ENCODE peak calls at places on chromosomes 4 and X, in eight cellular contexts. B, K, F, L, Y, S, C and E are unnamed samples.

GRCh38 chr4:181870326-181870725 is 372.9 kb upstream of the TENM3 start:
- DNase-seq in K (no peak), L (no peak), S (no peak), F (peak; percentile 41), B (peak; percentile 44), Y (no peak), C (peak; percentile 3), E (no peak)

GRCh38 chr4:101191302-101192098 is 155.8 kb downstream of the PPP3CA start:
- DNase-seq in Y (peak; percentile 92), S (peak; percentile 91), K (no peak), F (peak; percentile 68), C (peak; percentile 87), B (peak; percentile 50), L (no peak), E (no peak)

GRCh38 chrX:97628807-97629596 is 745.3 kb downstream of the RPA4 start:
- DNase-seq in S (no peak), C (no peak), L (no peak), B (no peak), F (no peak), Y (no peak), K (no peak), E (no peak)

GRCh38 chr4:181077416-181077815 is 1165.8 kb upstream of the TENM3 start:
- DNase-seq in F (no peak), L (no peak), S (no peak), Y (no peak), C (no peak), K (no peak), B (no peak), E (no peak)

GRCh38 chr4:15655223-15656037 is at the start of gene FBXL5:
- DNase-seq in S (peak; percentile 78), F (peak; percentile 85), C (peak; percentile 95), K (peak; percentile 76), Y (peak; percentile 87), L (peak; percentile 96), B (no peak), E (no peak)

GRCh38 chr4:173257732-173258717 is 76.1 kb downstream of the HMGB2 start:
- DNase-seq in K (peak; percentile 67), C (peak; percentile 83), L (peak; percentile 44), F (peak; percentile 64), Y (peak; percentile 71), B (no peak), S (peak; percentile 33), E (no peak)

GRCh38 chrX:3299626-3300025 is 46.8 kb downstream of the MXRA5 start:
- DNase-seq in L (no peak), K (no peak), B (no peak), S (no peak), C (peak; percentile 65), Y (no peak), F (no peak), E (peak; percentile 8)

GRCh38 chrX:121733514-121733913 is 686.1 kb downstream of the GLUD2 start:
- DNase-seq in F (peak; percentile 39), L (no peak), K (no peak), S (no peak), C (peak; percentile 36), Y (no peak), B (no peak), E (no peak)

GRCh38 chr4:120209706-120210105 is 143.1 kb upstream of the MAD2L1 start:
- DNase-seq in F (no peak), C (no peak), S (no peak), L (no peak), K (no peak), B (no peak), Y (no peak), E (no peak)

GRCh38 chr4:55729306-55730142 is 90.1 kb upstream of the EXOC1L start:
- DNase-seq in C (no peak), Y (no peak), K (no peak), S (no peak), B (no peak), F (no peak), L (no peak), E (no peak)

GRCh38 chr4:88938138-88938537 is 118.8 kb downstream of the FAM13A start:
- DNase-seq in C (peak; percentile 96), K (no peak), L (no peak), S (peak; percentile 91), Y (peak; percentile 91), B (peak; percentile 91), F (peak; percentile 87), E (peak; percentile 87)

GRCh38 chrX:13607996-13608365 is 38.6 kb downstream of the EGFL6 start:
- DNase-seq in L (no peak), B (no peak), K (no peak), S (no peak), C (no peak), Y (no peak), F (no peak), E (no peak)

GRCh38 chr4:5366421-5366820 is 315.1 kb downstream of the STK32B start:
- DNase-seq in C (no peak), L (no peak), K (no peak), S (no peak), B (peak; percentile 10), Y (peak; percentile 82), F (peak; percentile 90), E (no peak)

GRCh38 chr4:97786306-97786920 is 356.9 kb downstream of the STPG2 start:
- DNase-seq in C (no peak), Y (no peak), F (no peak), L (no peak), B (no peak), K (no peak), S (no peak), E (no peak)

GRCh38 chr4:122679317-122679716 is 53.2 kb upstream of the BBS12 start:
- DNase-seq in Y (no peak), C (no peak), F (no peak), K (no peak), S (no peak), B (no peak), L (no peak), E (no peak)

GRCh38 chr4:105859233-105859632 is 36.0 kb upstream of the NPNT start:
- DNase-seq in F (peak; percentile 62), S (peak; percentile 50), B (peak; percentile 29), C (peak; percentile 68), Y (peak; percentile 87), L (peak; percentile 23), K (no peak), E (peak; percentile 56)

GRCh38 chr4:77852892-77853495 is 9.6 kb upstream of the MRPL1 start:
- DNase-seq in S (no peak), K (peak; percentile 83), C (no peak), L (peak; percentile 42), B (no peak), F (no peak), Y (no peak), E (no peak)

GRCh38 chr4:6689506-6689960 is 4.1 kb upstream of the S100P start:
- DNase-seq in Y (no peak), F (no peak), S (no peak), L (no peak), B (no peak), C (no peak), K (no peak), E (no peak)

GRCh38 chr4:109072595-109072994 is 229.9 kb downstream of the COL25A1 start:
- DNase-seq in F (peak; percentile 71), L (no peak), C (peak; percentile 93), Y (peak; percentile 86), B (peak; percentile 62), S (peak; percentile 78), K (no peak), E (no peak)

GRCh38 chr4:137203601-137204000 is 328.7 kb downstream of the PCDH18 start:
- DNase-seq in L (no peak), C (peak; percentile 94), K (no peak), S (peak; percentile 83), B (peak; percentile 61), F (peak; percentile 24), Y (no peak), E (peak; percentile 65)

GRCh38 chr4:79987401-79987800 is 85.6 kb downstream of the ANTXR2 start:
- DNase-seq in K (no peak), F (no peak), C (peak; percentile 9), Y (no peak), B (no peak), L (no peak), S (no peak), E (no peak)

GRCh38 chr4:10893417-10893816 is 208.8 kb upstream of the CLNK start:
- DNase-seq in C (peak; percentile 1), K (no peak), S (no peak), F (no peak), Y (peak; percentile 3), L (peak; percentile 12), B (no peak), E (no peak)

GRCh38 chrX:49206543-49206942 is 6.5 kb upstream of the SYP start:
- DNase-seq in L (no peak), B (no peak), S (no peak), Y (no peak), K (no peak), F (no peak), C (no peak), E (no peak)

GRCh38 chrX:106734827-106735226 is 8.3 kb downstream of the RNF128 start:
- DNase-seq in C (no peak), S (no peak), L (no peak), F (no peak), K (no peak), B (no peak), Y (no peak), E (no peak)

GRCh38 chr4:152106113-152106763 is 345.4 kb upstream of the GATB start:
- DNase-seq in S (peak; percentile 99), B (peak; percentile 78), C (peak; percentile 94), K (no peak), F (peak; percentile 97), L (no peak), Y (peak; percentile 99), E (peak; percentile 79)

GRCh38 chr4:15078682-15079642 is 76.7 kb downstream of the CPEB2 start:
- DNase-seq in C (peak; percentile 44), L (no peak), S (peak; percentile 36), Y (peak; percentile 27), K (no peak), F (peak; percentile 21), B (no peak), E (no peak)

GRCh38 chrX:109732319-109732779 is 708 bp downstream of the ACSL4 start:
- DNase-seq in L (no peak), K (peak; percentile 20), Y (peak; percentile 53), B (no peak), C (peak; percentile 63), S (no peak), F (peak; percentile 76), E (no peak)

GRCh38 chrX:9864011-9864410 is 77.8 kb downstream of the SHROOM2 start:
- DNase-seq in L (no peak), F (no peak), S (no peak), Y (no peak), C (no peak), K (no peak), B (no peak), E (no peak)

GRCh38 chr4:68572653-68573052 is 3.5 kb downstream of the UGT2B17 start:
- DNase-seq in K (no peak), F (no peak), Y (no peak), C (no peak), L (no peak), S (no peak), B (no peak), E (no peak)

GRCh38 chr4:23083391-23083790 is 390.7 kb downstream of the GBA3 start:
- DNase-seq in B (no peak), F (no peak), C (no peak), L (no peak), K (no peak), Y (no peak), S (no peak), E (no peak)

GRCh38 chr4:47122592-47123291 is 91.4 kb downstream of the GABRB1 start:
- DNase-seq in S (peak; percentile 66), C (peak; percentile 83), B (no peak), K (peak; percentile 71), F (peak; percentile 77), L (peak; percentile 57), Y (peak; percentile 83), E (peak; percentile 48)

GRCh38 chrX:34612036-34612435 is 45.0 kb downstream of the TMEM47 start:
- DNase-seq in F (no peak), B (no peak), C (no peak), L (no peak), K (no peak), S (no peak), Y (no peak), E (no peak)

GRCh38 chrX:39516399-39516798 is 581.4 kb downstream of the BCOR start:
- DNase-seq in F (no peak), L (no peak), S (no peak), C (no peak), K (no peak), Y (no peak), B (no peak), E (no peak)

GRCh38 chrX:10296581-10296980 is 139.8 kb downstream of the CLCN4 start:
- DNase-seq in B (peak; percentile 23), S (peak; percentile 73), Y (peak; percentile 79), C (peak; percentile 58), L (no peak), K (no peak), F (peak; percentile 17), E (peak; percentile 20)